ENCODE peak calls at places on chromosome 14, in five cellular contexts. N is hepatic stellate cell, P is GF-D8, F is NB4, C is mesothelial cell of epicardium. A is an unnamed sample.

GRCh38 chr14:48035836-48036235 is 360.4 kb upstream of the MDGA2 start:
- DNase-seq in F (no peak), P (no peak), N (no peak), C (no peak), A (no peak)

GRCh38 chr14:64580451-64580850 is 30.7 kb downstream of the PPP1R36 start:
- DNase-seq in N (no peak), P (no peak), C (no peak), F (no peak), A (no peak)

GRCh38 chr14:64235652-64236640 is 58.2 kb downstream of the ESR2 start:
- DNase-seq in P (no peak), C (no peak), F (no peak), N (no peak), A (no peak)

GRCh38 chr14:83777516-83777915 is 1752.4 kb upstream of the FLRT2 start:
- DNase-seq in P (no peak), F (no peak), C (no peak), N (no peak), A (no peak)

GRCh38 chr14:68507544-68508081 is 285.3 kb downstream of the ZFP36L1 start:
- DNase-seq in P (no peak), N (no peak), F (no peak), C (no peak), A (no peak)

GRCh38 chr14:24441904-24442239 is 704 bp downstream of the SDR39U1 start:
- DNase-seq in P (no peak), N (peak; percentile 74), F (no peak), C (no peak), A (peak; percentile 43)

GRCh38 chr14:78902010-78902623 is 731.9 kb downstream of the NRXN3 start:
- DNase-seq in F (peak; percentile 44), N (peak; percentile 7), C (peak; percentile 25), P (no peak), A (peak; percentile 44)

GRCh38 chr14:101078892-101079221 is 175.3 kb upstream of the RTL1 start:
- DNase-seq in N (no peak), C (no peak), F (no peak), P (no peak), A (no peak)

GRCh38 chr14:100840286-100840685 is 14.4 kb downstream of the MEG3 start:
- DNase-seq in P (no peak), F (no peak), N (no peak), C (no peak), A (no peak)

GRCh38 chr14:36111822-36112583 is 64.5 kb downstream of the PTCSC3 start:
- DNase-seq in N (no peak), P (no peak), C (no peak), F (no peak), A (no peak)

GRCh38 chr14:41668346-41668745 is 61.7 kb downstream of the LRFN5 start:
- DNase-seq in C (no peak), F (no peak), N (no peak), P (no peak), A (no peak)

GRCh38 chr14:93200553-93200952 is 6.3 kb downstream of the GON7 start:
- DNase-seq in N (no peak), P (no peak), C (no peak), F (no peak), A (no peak)

GRCh38 chr14:93838253-93838652 is 50.0 kb upstream of the PRIMA1 start:
- DNase-seq in C (no peak), N (no peak), F (no peak), P (no peak), A (no peak)

GRCh38 chr14:59181804-59182203 is 6.7 kb upstream of the DAAM1 start:
- DNase-seq in F (no peak), N (no peak), P (no peak), C (no peak), A (no peak)

GRCh38 chr14:90558041-90558982 is 161.5 kb downstream of the CALM1 start:
- DNase-seq in N (no peak), P (no peak), F (no peak), C (no peak), A (no peak)

GRCh38 chr14:104075530-104076151 is 9.9 kb upstream of the ASPG start:
- DNase-seq in N (no peak), F (peak; percentile 28), P (no peak), C (no peak), A (no peak)

GRCh38 chr14:74510211-74510931 is 16.8 kb downstream of the ISCA2 start:
- DNase-seq in P (no peak), N (no peak), C (no peak), F (no peak), A (no peak)

A was measured in lung microvascular endothelial cell.